ENCODE peak calls at places on chromosomes 11 and 22, in six cellular contexts. L is globus pallidus; S is central memory CD4-positive, alpha-beta T cell; H is kidney tubule cell; D is cerebellum; U is WTC11. A is an unnamed sample.

GRCh38 chr22:31650391-31650790 is 11.6 kb downstream of the PISD start:
- DNase-seq in L (no peak), S (no peak), H (peak), D (no peak), U (no peak), A (no peak)

GRCh38 chr11:11344045-11344444 is 9.0 kb downstream of the CSNK2A3 start:
- DNase-seq in L (no peak), S (no peak), H (no peak), D (no peak), U (no peak), A (no peak)

GRCh38 chr11:12864316-12865156 is 144.6 kb upstream of the RASSF10 start:
- DNase-seq in L (no peak), S (no peak), H (peak), D (peak), U (peak), A (no peak)

GRCh38 chr11:66720223-66720898 is 8.7 kb downstream of the SPTBN2 start:
- DNase-seq in L (no peak), S (peak), H (peak), D (peak), U (peak), A (no peak)

GRCh38 chr11:16966633-16967346 is 47.4 kb downstream of the PLEKHA7 start:
- DNase-seq in L (no peak), S (no peak), H (peak), D (no peak), U (no peak), A (no peak)

GRCh38 chr11:133825156-133825555 is 20.2 kb downstream of the SPATA19 start:
- DNase-seq in L (no peak), S (no peak), H (no peak), D (no peak), U (no peak), A (no peak)

GRCh38 chr11:6771926-6772898 is at the start of gene OR2AG2:
- DNase-seq in L (peak), S (no peak), H (peak), D (no peak), U (no peak), A (no peak)

GRCh38 chr11:15807827-15808226 is 548.5 kb downstream of the SOX6 start:
- DNase-seq in L (no peak), S (no peak), H (no peak), D (no peak), U (no peak), A (no peak)

GRCh38 chr11:72693271-72693968 is 19.2 kb upstream of the PDE2A start:
- DNase-seq in L (no peak), S (no peak), H (no peak), D (no peak), U (no peak), A (no peak)

GRCh38 chr11:44568706-44569473 is 3.4 kb downstream of the CD82 start:
- DNase-seq in L (peak), S (peak), H (peak), D (no peak), U (no peak), A (peak)

GRCh38 chr11:31779268-31779879 is 31.7 kb downstream of the PAX6 start:
- DNase-seq in L (no peak), S (no peak), H (peak), D (no peak), U (no peak), A (no peak)

A was measured in CD4-positive, alpha-beta memory T cell.